ENCODE peak calls at places on chromosomes 7 and 10, in nine cellular contexts. C is NCI-H774, K is NCI-H2107, U is IMR-90, G is AG20443, E is occipital lobe, D is esophagus squamous epithelium, B is GM20000, P is ELR. I is an unnamed sample.

GRCh38 chr10:59027975-59028640 is 148.3 kb upstream of the PHYHIPL start:
- DNase-seq in C (no peak), K (no peak), U (no peak), G (no peak), E (no peak), D (no peak), B (no peak), P (no peak), I (no peak)

GRCh38 chr10:93716771-93717170 is 14.4 kb upstream of the FRA10AC1 start:
- DNase-seq in C (no peak), K (no peak), U (no peak), G (no peak), E (no peak), D (no peak), B (no peak), P (no peak), I (no peak)

GRCh38 chr7:100693312-100694195 is 496 bp downstream of the GIGYF1 start:
- DNase-seq in C (no peak), K (no peak), U (no peak), G (no peak), E (no peak), D (no peak), B (peak; percentile 30), P (peak; percentile 34), I (no peak)

GRCh38 chr10:35446439-35446838 is 110.1 kb downstream of the CCNY start:
- DNase-seq in C (no peak), K (no peak), U (no peak), G (no peak), E (no peak), D (no peak), B (no peak), P (peak; percentile 24), I (no peak)

GRCh38 chr10:132043861-132044695 is 21.7 kb upstream of the JAKMIP3 start:
- DNase-seq in C (no peak), K (no peak), U (no peak), G (no peak), E (no peak), D (no peak), B (no peak), P (no peak), I (no peak)

GRCh38 chr7:23981314-23981713 is 271.3 kb downstream of the STK31 start:
- DNase-seq in C (no peak), K (no peak), U (no peak), G (no peak), E (no peak), D (no peak), B (no peak), P (peak; percentile 26), I (no peak)

GRCh38 chr7:133702078-133702477 is 425.1 kb upstream of the LRGUK start:
- DNase-seq in C (no peak), K (peak; percentile 8), U (no peak), G (no peak), E (no peak), D (no peak), B (no peak), P (no peak), I (no peak)

GRCh38 chr7:70434376-70434775 is 697.6 kb upstream of the GALNT17 start:
- DNase-seq in C (no peak), K (no peak), U (no peak), G (no peak), E (no peak), D (no peak), B (no peak), P (no peak), I (no peak)

GRCh38 chr10:118708571-118708970 is 46.2 kb downstream of the CACUL1 start:
- DNase-seq in C (no peak), K (no peak), U (no peak), G (no peak), E (no peak), D (no peak), B (no peak), P (no peak), I (no peak)

GRCh38 chr10:132374176-132374575 is 22.8 kb upstream of the PWWP2B start:
- DNase-seq in C (no peak), K (no peak), U (no peak), G (no peak), E (no peak), D (no peak), B (no peak), P (no peak), I (no peak)